ENCODE peak calls at places on chromosomes 7 and 10, in five cellular contexts. One of them, this sample, is unnamed.

GRCh38 chr10:484925-485661 is 204.4 kb downstream of the DIP2C start:
- DNase-seq in NB4: no peak
- DNase-seq in mesothelial cell of epicardium: no peak
- DNase-seq in GM20000: no peak
- DNase-seq in fibroblast of the aortic adventitia: peak
- DNase-seq in this sample: no peak

GRCh38 chr10:117678106-117678505 is 135.6 kb downstream of the EMX2 start:
- DNase-seq in mesothelial cell of epicardium: no peak
- DNase-seq in GM20000: no peak
- DNase-seq in fibroblast of the aortic adventitia: no peak
- DNase-seq in NB4: no peak
- DNase-seq in this sample: no peak

GRCh38 chr7:106329408-106329807 is 44.6 kb upstream of the NAMPT start:
- DNase-seq in fibroblast of the aortic adventitia: peak
- DNase-seq in mesothelial cell of epicardium: no peak
- DNase-seq in GM20000: no peak
- DNase-seq in NB4: no peak
- DNase-seq in this sample: no peak

GRCh38 chr10:62230344-62231138 is 38.1 kb downstream of the RTKN2 start:
- DNase-seq in mesothelial cell of epicardium: no peak
- DNase-seq in NB4: no peak
- DNase-seq in fibroblast of the aortic adventitia: peak
- DNase-seq in GM20000: no peak
- DNase-seq in this sample: no peak

GRCh38 chr10:94549221-94549620 is 3.6 kb downstream of the HELLS start:
- DNase-seq in fibroblast of the aortic adventitia: no peak
- DNase-seq in NB4: no peak
- DNase-seq in GM20000: no peak
- DNase-seq in mesothelial cell of epicardium: no peak
- DNase-seq in this sample: no peak

GRCh38 chr10:97771055-97771811 is 566 bp downstream of the SFRP5 start:
- DNase-seq in GM20000: peak
- DNase-seq in mesothelial cell of epicardium: no peak
- DNase-seq in fibroblast of the aortic adventitia: peak
- DNase-seq in NB4: peak
- DNase-seq in this sample: no peak

GRCh38 chr7:1846331-1847065 is 176.4 kb downstream of the ELFN1 start:
- DNase-seq in NB4: peak
- DNase-seq in fibroblast of the aortic adventitia: no peak
- DNase-seq in GM20000: no peak
- DNase-seq in mesothelial cell of epicardium: no peak
- DNase-seq in this sample: no peak

GRCh38 chr7:156558198-156558597 is 82.4 kb upstream of the RNF32 start:
- DNase-seq in fibroblast of the aortic adventitia: peak
- DNase-seq in mesothelial cell of epicardium: no peak
- DNase-seq in NB4: no peak
- DNase-seq in GM20000: no peak
- DNase-seq in this sample: no peak

GRCh38 chr7:44284216-44284615 is 41.2 kb downstream of the CAMK2B start:
- DNase-seq in NB4: peak
- DNase-seq in mesothelial cell of epicardium: peak
- DNase-seq in GM20000: no peak
- DNase-seq in fibroblast of the aortic adventitia: no peak
- DNase-seq in this sample: peak

GRCh38 chr10:123588386-123588914 is 77.7 kb upstream of the GPR26 start:
- DNase-seq in mesothelial cell of epicardium: no peak
- DNase-seq in NB4: no peak
- DNase-seq in GM20000: no peak
- DNase-seq in fibroblast of the aortic adventitia: no peak
- DNase-seq in this sample: no peak

GRCh38 chr7:95330194-95331003 is 6.1 kb upstream of the PON1 start:
- DNase-seq in fibroblast of the aortic adventitia: peak
- DNase-seq in GM20000: peak
- DNase-seq in mesothelial cell of epicardium: no peak
- DNase-seq in NB4: peak
- DNase-seq in this sample: no peak

GRCh38 chr7:159093351-159093971 is 51.2 kb downstream of the VIPR2 start:
- DNase-seq in mesothelial cell of epicardium: no peak
- DNase-seq in fibroblast of the aortic adventitia: no peak
- DNase-seq in NB4: no peak
- DNase-seq in GM20000: no peak
- DNase-seq in this sample: no peak

GRCh38 chr7:95845007-95845406 is 72.7 kb downstream of the DYNC1I1 start:
- DNase-seq in fibroblast of the aortic adventitia: no peak
- DNase-seq in mesothelial cell of epicardium: no peak
- DNase-seq in GM20000: no peak
- DNase-seq in NB4: no peak
- DNase-seq in this sample: no peak

GRCh38 chr7:87220734-87221215 is 1.2 kb upstream of the TMEM243 start:
- DNase-seq in NB4: no peak
- DNase-seq in mesothelial cell of epicardium: no peak
- DNase-seq in fibroblast of the aortic adventitia: peak
- DNase-seq in GM20000: no peak
- DNase-seq in this sample: no peak

GRCh38 chr7:127897704-127898454 is 133.4 kb downstream of the LRRC4 start:
- DNase-seq in mesothelial cell of epicardium: no peak
- DNase-seq in fibroblast of the aortic adventitia: no peak
- DNase-seq in NB4: peak
- DNase-seq in GM20000: no peak
- DNase-seq in this sample: no peak

GRCh38 chr10:34581871-34582532 is 233.1 kb downstream of the PARD3 start:
- DNase-seq in fibroblast of the aortic adventitia: peak
- DNase-seq in mesothelial cell of epicardium: no peak
- DNase-seq in GM20000: no peak
- DNase-seq in NB4: no peak
- DNase-seq in this sample: no peak

GRCh38 chr7:10483671-10484070 is 490.0 kb upstream of the PHF14 start:
- DNase-seq in GM20000: no peak
- DNase-seq in fibroblast of the aortic adventitia: no peak
- DNase-seq in NB4: peak
- DNase-seq in mesothelial cell of epicardium: no peak
- DNase-seq in this sample: no peak

GRCh38 chr7:121595949-121596692 is 200.0 kb upstream of the FAM3C start:
- DNase-seq in fibroblast of the aortic adventitia: peak
- DNase-seq in mesothelial cell of epicardium: no peak
- DNase-seq in NB4: no peak
- DNase-seq in GM20000: no peak
- DNase-seq in this sample: no peak

GRCh38 chr7:6640246-6640721 is 3.2 kb downstream of the ZNF316 start:
- DNase-seq in fibroblast of the aortic adventitia: peak
- DNase-seq in GM20000: no peak
- DNase-seq in mesothelial cell of epicardium: no peak
- DNase-seq in NB4: peak
- DNase-seq in this sample: no peak

GRCh38 chr10:114550756-114551290 is 107.3 kb downstream of the ABLIM1 start:
- DNase-seq in fibroblast of the aortic adventitia: peak
- DNase-seq in mesothelial cell of epicardium: no peak
- DNase-seq in NB4: peak
- DNase-seq in GM20000: peak
- DNase-seq in this sample: no peak

GRCh38 chr7:7183061-7183832 is 903 bp downstream of the C1GALT1 start:
- DNase-seq in GM20000: peak
- DNase-seq in NB4: no peak
- DNase-seq in mesothelial cell of epicardium: no peak
- DNase-seq in fibroblast of the aortic adventitia: peak
- DNase-seq in this sample: no peak

GRCh38 chr7:13725591-13725990 is 263.9 kb downstream of the ETV1 start:
- DNase-seq in mesothelial cell of epicardium: no peak
- DNase-seq in NB4: no peak
- DNase-seq in GM20000: no peak
- DNase-seq in fibroblast of the aortic adventitia: peak
- DNase-seq in this sample: no peak
- TF ChIP-seq CTCF in mesothelial cell of epicardium: peak
- TF ChIP-seq CTCF in NB4: no peak
- TF ChIP-seq CTCF in GM20000: no peak
- TF ChIP-seq CTCF in fibroblast of the aortic adventitia: peak
- TF ChIP-seq CTCF in this sample: no peak

GRCh38 chr7:47852330-47853245 is 95.7 kb downstream of the PKD1L1 start:
- DNase-seq in GM20000: peak
- DNase-seq in NB4: no peak
- DNase-seq in mesothelial cell of epicardium: no peak
- DNase-seq in fibroblast of the aortic adventitia: no peak
- DNase-seq in this sample: no peak
- TF ChIP-seq CTCF in GM20000: no peak
- TF ChIP-seq CTCF in NB4: no peak
- TF ChIP-seq CTCF in mesothelial cell of epicardium: no peak
- TF ChIP-seq CTCF in fibroblast of the aortic adventitia: peak
- TF ChIP-seq CTCF in this sample: no peak

GRCh38 chr10:131450220-131450765 is 138.8 kb upstream of the TCERG1L start:
- DNase-seq in NB4: no peak
- DNase-seq in fibroblast of the aortic adventitia: no peak
- DNase-seq in mesothelial cell of epicardium: no peak
- DNase-seq in GM20000: no peak
- DNase-seq in this sample: no peak

GRCh38 chr10:131451407-131452015 is 140.0 kb upstream of the TCERG1L start:
- DNase-seq in GM20000: no peak
- DNase-seq in fibroblast of the aortic adventitia: no peak
- DNase-seq in NB4: no peak
- DNase-seq in mesothelial cell of epicardium: no peak
- DNase-seq in this sample: no peak

GRCh38 chr10:131456411-131456810 is 144.9 kb upstream of the TCERG1L start:
- DNase-seq in GM20000: no peak
- DNase-seq in fibroblast of the aortic adventitia: no peak
- DNase-seq in NB4: no peak
- DNase-seq in mesothelial cell of epicardium: no peak
- DNase-seq in this sample: no peak

GRCh38 chr10:131452926-131453771 is 141.6 kb upstream of the TCERG1L start:
- DNase-seq in NB4: no peak
- DNase-seq in fibroblast of the aortic adventitia: no peak
- DNase-seq in GM20000: no peak
- DNase-seq in mesothelial cell of epicardium: no peak
- DNase-seq in this sample: no peak

GRCh38 chr10:131453772-131454634 is 142.5 kb upstream of the TCERG1L start:
- DNase-seq in NB4: peak
- DNase-seq in fibroblast of the aortic adventitia: no peak
- DNase-seq in GM20000: peak
- DNase-seq in mesothelial cell of epicardium: peak
- DNase-seq in this sample: peak
- TF ChIP-seq CTCF in NB4: peak
- TF ChIP-seq CTCF in fibroblast of the aortic adventitia: no peak
- TF ChIP-seq CTCF in GM20000: peak
- TF ChIP-seq CTCF in mesothelial cell of epicardium: peak
- TF ChIP-seq CTCF in this sample: peak

GRCh38 chr10:100019824-100020160 is 10.0 kb upstream of the DNMBP start:
- DNase-seq in mesothelial cell of epicardium: no peak
- DNase-seq in NB4: no peak
- DNase-seq in GM20000: no peak
- DNase-seq in fibroblast of the aortic adventitia: peak
- DNase-seq in this sample: no peak
- TF ChIP-seq CTCF in mesothelial cell of epicardium: no peak
- TF ChIP-seq CTCF in NB4: no peak
- TF ChIP-seq CTCF in GM20000: no peak
- TF ChIP-seq CTCF in fibroblast of the aortic adventitia: peak
- TF ChIP-seq CTCF in this sample: no peak

GRCh38 chr10:100637785-100638184 is 102.0 kb downstream of the HIF1AN start:
- DNase-seq in fibroblast of the aortic adventitia: no peak
- DNase-seq in mesothelial cell of epicardium: no peak
- DNase-seq in NB4: peak
- DNase-seq in GM20000: no peak
- DNase-seq in this sample: no peak
- TF ChIP-seq CTCF in fibroblast of the aortic adventitia: peak
- TF ChIP-seq CTCF in mesothelial cell of epicardium: peak
- TF ChIP-seq CTCF in NB4: peak
- TF ChIP-seq CTCF in GM20000: no peak
- TF ChIP-seq CTCF in this sample: no peak